ENCODE peak calls at places on chromosomes 1 and 21, in four cellular contexts. U is GM10248, V is T-helper 1 cell, Y is RPMI7951. L is an unnamed sample.

GRCh38 chr1:228735871-228736586 is 750 bp downstream of the RHOU start:
- DNase-seq in V (no peak), Y (no peak), U (no peak), L (peak)

GRCh38 chr1:51423098-51423821 is 92.9 kb upstream of the TTC39A start:
- DNase-seq in U (no peak), Y (no peak), V (no peak), L (no peak)

GRCh38 chr1:66495490-66495889 is 38.5 kb upstream of the SGIP1 start:
- DNase-seq in U (no peak), Y (peak), V (no peak), L (no peak)

GRCh38 chr1:12028248-12028647 is 8.9 kb downstream of the MIIP start:
- DNase-seq in V (no peak), U (no peak), Y (no peak), L (no peak)

GRCh38 chr1:182397653-182398388 is 2.6 kb downstream of the TEDDM1 start:
- DNase-seq in V (no peak), U (no peak), Y (no peak), L (no peak)

GRCh38 chr21:38488640-38489282 is 9.5 kb downstream of the ERG start:
- DNase-seq in Y (peak), U (no peak), V (no peak), L (no peak)

GRCh38 chr1:43706598-43707190 is 642 bp upstream of the ST3GAL3 start:
- DNase-seq in U (no peak), V (no peak), Y (peak), L (peak)

GRCh38 chr1:16118706-16119105 is 37.2 kb downstream of the EPHA2 start:
- DNase-seq in U (no peak), V (no peak), Y (no peak), L (no peak)

GRCh38 chr1:150162862-150163706 is 13.4 kb downstream of the PLEKHO1 start:
- DNase-seq in U (peak), Y (peak), V (no peak), L (no peak)

GRCh38 chr1:168465942-168466702 is 77.7 kb downstream of the XCL2 start:
- DNase-seq in Y (peak), U (peak), V (no peak), L (no peak)

GRCh38 chr1:63915121-63915520 is 141.3 kb downstream of the ROR1 start:
- DNase-seq in U (peak), V (no peak), Y (peak), L (no peak)